ENCODE peak calls at places on chromosome 11, in six cellular contexts. N is neural progenitor cell, F is mesothelial cell of epicardium, V is T-helper 2 cell, Y is 8988T, L is HTR-8/SVneo. D is an unnamed sample.

GRCh38 chr11:19746081-19746480 is 33.4 kb downstream of the NAV2 start:
- DNase-seq in V (no peak), Y (no peak), F (no peak), N (no peak), L (no peak), D (no peak)

GRCh38 chr11:34165786-34166557 is 60.5 kb downstream of the NAT10 start:
- DNase-seq in Y (no peak), F (no peak), L (no peak), N (no peak), V (no peak), D (no peak)

GRCh38 chr11:111941963-111942362 is 4.8 kb downstream of the DIXDC1 start:
- DNase-seq in F (no peak), N (no peak), V (no peak), L (no peak), Y (no peak), D (peak; percentile 29)

GRCh38 chr11:58465690-58466089 is 23.7 kb upstream of the OR5B12 start:
- DNase-seq in Y (no peak), V (no peak), L (no peak), F (no peak), N (no peak), D (peak; percentile 27)

GRCh38 chr11:15770798-15771414 is 585.4 kb downstream of the SOX6 start:
- DNase-seq in N (peak; percentile 61), L (no peak), F (no peak), V (peak; percentile 23), Y (no peak), D (no peak)

GRCh38 chr11:117221775-117222517 is 9.9 kb downstream of the PCSK7 start:
- DNase-seq in N (no peak), Y (no peak), L (no peak), V (no peak), F (no peak), D (no peak)

GRCh38 chr11:44456544-44457270 is 108.8 kb upstream of the CD82 start:
- DNase-seq in Y (peak; percentile 53), V (no peak), N (peak; percentile 25), L (no peak), F (no peak), D (no peak)

GRCh38 chr11:11581493-11581880 is 40.3 kb downstream of the GALNT18 start:
- DNase-seq in N (no peak), Y (no peak), V (no peak), F (no peak), L (no peak), D (no peak)

D was measured in NCI-H226.